ENCODE peak calls at places on chromosome 10, in four cellular contexts. A is mammary epithelial cell, C is heart right ventricle, R is thoracic aorta. G is an unnamed sample.

GRCh38 chr10:60203993-60204618 is 185.6 kb downstream of the ANK3 start:
- DNase-seq in A (peak; percentile 15), C (no peak), R (no peak), G (no peak)

GRCh38 chr10:67837519-67838314 is at the start of gene DNAJC12:
- DNase-seq in R (no peak), A (no peak), C (no peak), G (no peak)

GRCh38 chr10:124657806-124658205 is 86.4 kb downstream of the FAM53B start:
- DNase-seq in R (no peak), C (no peak), A (no peak), G (peak; percentile 36)

GRCh38 chr10:48627984-48628609 is 23.2 kb upstream of the ARHGAP22 start:
- DNase-seq in A (no peak), R (no peak), C (no peak), G (no peak)

GRCh38 chr10:24784061-24784460 is 60.4 kb upstream of the ARHGAP21 start:
- DNase-seq in A (peak; percentile 12), R (no peak), C (no peak), G (no peak)

GRCh38 chr10:44311563-44311905 is 73.4 kb downstream of the CXCL12 start:
- DNase-seq in R (no peak), C (no peak), A (no peak), G (no peak)

GRCh38 chr10:99346247-99346646 is 17.1 kb downstream of the CNNM1 start:
- DNase-seq in C (no peak), R (no peak), A (peak; percentile 23), G (no peak)

GRCh38 chr10:9229702-9230101 is 1175.2 kb downstream of the GATA3 start:
- DNase-seq in R (no peak), A (no peak), C (no peak), G (no peak)

GRCh38 chr10:114393886-114394285 is 10.4 kb downstream of the AFAP1L2 start:
- DNase-seq in R (no peak), C (no peak), A (no peak), G (no peak)

DNA sequence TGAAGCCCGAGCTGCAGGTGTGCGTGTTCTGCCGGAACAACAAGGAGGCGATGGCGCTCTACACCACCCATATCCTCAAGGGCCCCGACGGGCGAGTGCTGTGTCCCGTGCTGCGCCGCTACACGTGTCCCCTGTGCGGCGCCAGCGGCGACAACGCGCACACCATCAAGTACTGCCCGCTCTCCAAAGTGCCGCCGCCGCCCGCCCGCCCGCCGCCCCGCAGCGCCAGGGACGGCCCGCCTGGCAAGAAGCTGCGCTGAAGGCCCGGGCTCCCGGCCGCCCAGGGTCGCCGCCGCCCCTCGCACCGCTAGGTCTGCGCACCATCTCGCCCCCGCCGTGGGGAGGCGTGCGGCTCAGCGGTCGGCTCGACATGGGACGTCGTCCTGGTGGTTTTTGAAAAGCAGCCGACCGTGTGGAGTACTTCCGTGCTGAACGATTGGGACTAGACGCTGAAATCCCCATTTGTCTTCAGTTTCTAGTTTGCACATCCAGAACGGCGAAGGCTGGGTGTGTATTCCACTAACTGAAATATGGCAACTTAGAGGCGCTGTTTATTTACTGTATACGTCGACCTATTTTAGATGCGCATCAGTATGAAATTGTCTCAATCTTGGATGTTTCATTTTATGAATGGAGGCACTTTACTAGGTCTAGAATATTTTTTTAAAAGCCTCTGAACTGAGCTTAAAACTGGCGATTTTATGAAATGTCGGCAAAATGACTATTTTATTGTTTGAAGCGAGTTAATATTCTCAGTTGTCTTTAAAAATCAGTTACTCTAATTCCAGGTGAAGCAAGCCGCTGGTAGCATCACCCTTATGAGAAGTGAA is 1.1 kb downstream of the NANOS1 start:
- DNase-seq in A (peak; percentile 46), R (no peak), C (peak; percentile 49), G (peak; percentile 19)
- TF ChIP-seq CTCF in A (no peak), R (no peak), C (no peak), G (no peak)

GRCh38 chr10:88852327-88852726 is 683 bp upstream of the ANKRD22 start:
- DNase-seq in A (no peak), R (no peak), C (no peak), G (no peak)
- H3K27ac ChIP-seq in A (peak overlapping the region; percentile 59), R (no peak overlapping the region), C (peak overlapping the region; percentile 37), G (no peak overlapping the region)

GRCh38 chr10:105138287-105138854 is 497.3 kb downstream of the SORCS3 start:
- DNase-seq in A (no peak), C (peak; percentile 55), R (no peak), G (no peak)

GRCh38 chr10:105146436-105146835 is 505.3 kb downstream of the SORCS3 start:
- DNase-seq in R (no peak), A (peak; percentile 8), C (no peak), G (no peak)

GRCh38 chr10:105139363-105139762 is 498.3 kb downstream of the SORCS3 start:
- DNase-seq in C (no peak), R (no peak), A (no peak), G (no peak)

DNA sequence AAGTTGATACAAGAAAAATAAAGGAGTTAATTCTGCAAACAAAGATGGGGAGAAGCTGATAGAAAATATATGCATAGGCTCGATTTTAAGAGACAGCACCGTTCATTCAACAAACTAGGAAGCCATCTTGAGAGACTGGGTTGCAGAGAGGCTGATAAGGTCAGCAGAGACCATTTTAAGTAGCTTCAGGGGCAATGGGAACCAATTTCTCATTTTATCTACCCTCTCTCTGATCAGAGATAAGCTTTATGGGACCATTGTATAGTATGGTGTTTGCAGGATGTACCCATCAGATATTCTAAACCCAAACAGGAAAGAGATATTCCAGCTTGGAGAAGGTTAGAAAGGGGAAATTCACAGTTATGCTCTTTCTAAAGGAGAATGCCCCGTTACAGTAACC is 499.5 kb downstream of the SORCS3 start:
- DNase-seq in C (no peak), R (no peak), A (no peak), G (no peak)
- H3K27me3 ChIP-seq in C (no peaks in the 10 kb centered on the region), R (no peaks in the 10 kb centered on the region), A (no peaks in the 10 kb centered on the region), G (no peaks in the 10 kb centered on the region)

DNA sequence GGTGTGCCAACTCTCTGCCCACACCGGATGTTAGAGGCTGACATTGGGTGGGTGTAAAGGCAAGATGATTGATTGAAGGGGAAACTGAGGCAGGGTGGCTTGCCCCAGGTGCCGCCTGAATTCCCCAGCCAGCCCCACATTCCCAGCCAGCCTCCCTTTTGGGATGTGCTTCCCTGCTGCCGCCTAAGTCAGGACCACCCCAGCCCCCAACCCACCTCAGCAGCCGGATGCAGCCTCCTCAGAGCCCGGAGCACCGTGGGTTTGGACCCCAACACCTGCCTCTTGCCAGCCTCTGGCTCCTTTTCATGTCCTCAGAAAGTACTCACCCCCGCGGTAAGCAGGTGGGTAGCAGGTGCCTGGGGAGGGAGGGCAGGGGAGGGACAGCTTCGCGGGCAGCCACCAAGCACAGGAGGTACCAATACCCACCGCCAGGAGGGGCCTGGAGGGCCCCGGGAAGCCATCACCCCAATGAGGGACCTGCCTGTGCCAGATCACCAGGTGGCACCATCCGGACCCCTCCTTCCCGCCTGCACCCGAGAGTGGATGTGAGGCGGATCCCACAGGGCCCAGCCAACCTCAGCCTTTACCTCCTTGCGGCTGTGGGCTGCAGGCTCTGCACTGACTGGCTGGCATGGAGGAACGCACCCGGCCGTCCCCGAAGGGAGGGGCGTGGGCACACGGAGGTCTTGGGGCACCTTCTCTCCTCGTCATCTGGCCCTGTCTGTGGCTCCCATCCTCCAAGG is 60.5 kb downstream of the PWWP2B start:
- DNase-seq in A (no peak), C (peak; percentile 10), R (no peak), G (no peak)
- TF ChIP-seq CTCF in A (peak; percentile 3), C (no peak), R (no peak), G (no peak)